ENCODE peak calls at places on chromosomes 3 and 15, in four cellular contexts. W is breast epithelium, U is heart left ventricle, V is endothelial cell of umbilical vein. E is an unnamed sample.

GRCh38 chr15:60390931-60391501 is 6.8 kb downstream of the ANXA2 start:
- DNase-seq in W (no peak), U (no peak), V (peak), E (no peak)

GRCh38 chr15:100601158-100601557 is 826 bp downstream of the LINS1 start:
- DNase-seq in W (no peak), U (no peak), V (peak), E (peak)

GRCh38 chr15:37764733-37765191 is 169.7 kb upstream of the TMCO5A start:
- DNase-seq in W (no peak), U (no peak), V (peak), E (peak)

GRCh38 chr3:196969001-196969659 is 497 bp upstream of the PIGZ start:
- DNase-seq in W (no peak), U (peak), V (peak), E (peak)

GRCh38 chr3:77038928-77039605 is 832 bp upstream of the ROBO2 start:
- DNase-seq in W (no peak), U (no peak), V (no peak), E (no peak)

GRCh38 chr3:42660898-42661297 is 7.4 kb downstream of the ZBTB47 start:
- DNase-seq in W (no peak), U (peak), V (no peak), E (peak)

GRCh38 chr3:185272051-185272450 is 18.2 kb upstream of the EHHADH start:
- DNase-seq in W (no peak), U (no peak), V (no peak), E (no peak)

GRCh38 chr15:41022487-41023090 is 69.3 kb downstream of the CHAC1 start:
- DNase-seq in W (no peak), U (peak), V (peak), E (peak)

GRCh38 chr3:158539414-158540014 is 31.5 kb upstream of the MLF1 start:
- DNase-seq in W (no peak), U (peak), V (peak), E (peak)

GRCh38 chr3:164459526-164460151 is 618.7 kb downstream of the SI start:
- DNase-seq in W (no peak), U (no peak), V (no peak), E (peak)

GRCh38 chr3:69770219-69770618 is 31.0 kb downstream of the MITF start:
- DNase-seq in W (no peak), U (no peak), V (peak), E (no peak)

GRCh38 chr3:195893516-195893915 is 14.8 kb downstream of the TNK2 start:
- DNase-seq in W (no peak), U (no peak), V (no peak), E (no peak)

GRCh38 chr3:28844688-28845324 is 436.1 kb upstream of the RBMS3 start:
- DNase-seq in W (no peak), U (no peak), V (no peak), E (no peak)

GRCh38 chr15:51450001-51450400 is 108.5 kb downstream of the GLDN start:
- DNase-seq in W (no peak), U (no peak), V (no peak), E (no peak)

GRCh38 chr15:62732078-62732477 is 310.5 kb upstream of the TPM1 start:
- DNase-seq in W (no peak), U (no peak), V (no peak), E (no peak)

GRCh38 chr3:14923476-14923875 is 23.9 kb upstream of the NR2C2 start:
- DNase-seq in W (no peak), U (no peak), V (no peak), E (no peak)

GRCh38 chr15:66649235-66649984 is 52.6 kb upstream of the SMAD6 start:
- DNase-seq in W (no peak), U (no peak), V (no peak), E (no peak)

GRCh38 chr3:124993462-124993861 is 58.9 kb upstream of the MUC13 start:
- DNase-seq in W (no peak), U (peak), V (no peak), E (no peak)

GRCh38 chr3:20700702-20701101 is 514.7 kb upstream of the SGO1 start:
- DNase-seq in W (no peak), U (peak), V (no peak), E (no peak)

GRCh38 chr3:195821403-195822130 is 9.8 kb upstream of the MUC4 start:
- DNase-seq in W (no peak), U (no peak), V (no peak), E (no peak)

GRCh38 chr3:17795733-17796132 is 53.3 kb upstream of the TBC1D5 start:
- DNase-seq in W (no peak), U (no peak), V (peak), E (no peak)

GRCh38 chr3:148953094-148953493 is 38.2 kb upstream of the GYG1 start:
- DNase-seq in W (no peak), U (no peak), V (no peak), E (no peak)

GRCh38 chr3:46966811-46967210 is 9.7 kb downstream of the CCDC12 start:
- DNase-seq in W (no peak), U (no peak), V (no peak), E (no peak)

GRCh38 chr3:59150039-59150438 is 100.2 kb upstream of the CFAP20DC start:
- DNase-seq in W (no peak), U (no peak), V (no peak), E (no peak)

GRCh38 chr15:72227192-72227586 is 3.8 kb downstream of the PKM start:
- DNase-seq in W (no peak), U (no peak), V (peak), E (no peak)

GRCh38 chr15:69044899-69045298 is 30.4 kb downstream of the NOX5 start:
- DNase-seq in W (no peak), U (no peak), V (peak), E (no peak)

GRCh38 chr3:101635954-101636798 is 40.8 kb downstream of the ZBTB11 start:
- DNase-seq in W (no peak), U (peak), V (peak), E (peak)

GRCh38 chr3:36957072-36957471 is 12.2 kb upstream of the TRANK1 start:
- DNase-seq in W (no peak), U (no peak), V (no peak), E (peak)

GRCh38 chr15:74955017-74955416 is 1.6 kb downstream of the RPP25 start:
- DNase-seq in W (no peak), U (no peak), V (no peak), E (no peak)

GRCh38 chr3:155019576-155019975 is 60.5 kb upstream of the MME start:
- DNase-seq in W (no peak), U (no peak), V (no peak), E (no peak)

GRCh38 chr15:79863886-79864285 is 32.9 kb downstream of the MTHFS start:
- DNase-seq in W (no peak), U (no peak), V (peak), E (no peak)

GRCh38 chr3:195755391-195755790 is 34.6 kb downstream of the MUC20 start:
- DNase-seq in W (no peak), U (no peak), V (no peak), E (no peak)

GRCh38 chr15:88185584-88185983 is 71.0 kb downstream of the NTRK3 start:
- DNase-seq in W (no peak), U (no peak), V (no peak), E (no peak)
- TF ChIP-seq POLR2A in W (no peak), U (no peak), V (no peak), E (no peak)

DNA sequence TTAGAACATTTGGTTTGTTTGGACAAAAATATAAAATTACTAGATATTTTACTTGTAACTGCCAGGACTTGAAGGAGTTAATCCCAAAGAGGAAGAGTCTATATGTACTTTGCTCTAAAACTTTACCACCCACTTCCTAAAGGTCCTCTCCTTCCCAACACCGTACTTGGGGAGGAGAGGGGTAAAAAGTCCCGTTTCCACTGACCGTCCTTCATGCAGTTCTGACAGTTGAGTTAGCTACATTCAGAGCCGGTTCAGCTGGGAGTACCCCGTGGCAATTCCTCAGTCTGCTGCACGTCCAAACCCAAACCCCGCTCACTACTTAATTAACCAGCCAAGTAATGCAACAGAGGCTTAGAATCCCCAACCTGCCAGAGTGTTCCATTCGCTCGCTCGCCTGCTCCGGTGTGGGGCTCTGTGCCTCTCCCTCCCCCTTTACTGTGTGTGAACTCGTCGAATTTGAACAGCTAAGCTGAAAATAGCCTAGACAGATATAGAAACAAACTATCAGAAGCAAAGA is 519.7 kb downstream of the FOXP1 start:
- DNase-seq in W (no peak), U (peak), V (no peak), E (peak)
- TF ChIP-seq POLR2A in W (no peak), U (no peak), V (peak), E (no peak)

GRCh38 chr3:44478606-44479094 is 1.2 kb upstream of the ZNF445 start:
- DNase-seq in W (no peak), U (no peak), V (no peak), E (no peak)
- TF ChIP-seq POLR2A in W (no peak), U (no peak), V (no peak), E (no peak)

DNA sequence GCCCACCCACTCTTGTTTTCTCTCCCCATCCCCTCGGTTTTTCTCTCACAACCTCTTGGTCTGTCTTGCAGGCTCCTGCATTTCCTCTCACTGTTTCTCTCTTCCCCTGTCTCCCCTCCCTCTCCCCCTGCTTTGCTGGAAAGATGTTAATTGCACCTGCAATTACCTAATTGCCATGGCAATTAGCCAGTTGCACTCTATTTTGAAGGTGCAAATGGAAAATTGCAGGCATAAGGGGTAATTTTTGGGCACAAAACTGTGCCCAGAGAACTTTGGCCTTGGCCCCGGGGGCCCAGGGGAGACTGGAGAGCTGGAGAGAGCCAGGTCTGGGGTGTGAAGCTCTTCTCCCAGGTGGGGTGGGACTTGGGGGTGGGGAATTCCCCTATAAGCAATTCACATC is 164.5 kb upstream of the TLE3 start:
- DNase-seq in W (no peak), U (no peak), V (no peak), E (no peak)
- TF ChIP-seq POLR2A in W (no peak), U (no peak), V (no peak), E (no peak)

GRCh38 chr15:31461375-31461774 is 134.7 kb downstream of the KLF13 start:
- DNase-seq in W (no peak), U (no peak), V (no peak), E (no peak)

GRCh38 chr15:31464216-31465082 is 137.8 kb downstream of the KLF13 start:
- DNase-seq in W (no peak), U (no peak), V (no peak), E (no peak)

GRCh38 chr15:31465083-31465955 is 138.7 kb downstream of the KLF13 start:
- DNase-seq in W (no peak), U (no peak), V (no peak), E (no peak)

GRCh38 chr15:31461911-31462480 is 135.4 kb downstream of the KLF13 start:
- DNase-seq in W (no peak), U (no peak), V (no peak), E (no peak)

GRCh38 chr15:31463521-31464102 is 137.0 kb downstream of the KLF13 start:
- DNase-seq in W (no peak), U (no peak), V (peak), E (no peak)
- TF ChIP-seq POLR2A in W (no peak), U (no peak), V (no peak), E (no peak)

E was measured in erythroblast.